ENCODE peak calls at places on chromosomes 3 and 15, in ten cellular contexts. S is transverse colon, I is A549, D is stomach, H is SK-N-SH, Z is K562, V is tibial nerve, U is upper lobe of left lung, K is esophagus muscularis mucosa, W is GM12878. M is an unnamed sample.
A peak's percentile ranks its signal among the peaks of the same experiment; 100 is the strongest.

GRCh38 chr3:128575777-128576176 is 74.8 kb downstream of the RPN1 start:
- DNase-seq in S (no peak), W (no peak), K (no peak), Z (no peak), D (no peak), V (no peak), I (no peak), U (no peak), H (no peak), M (no peak)

GRCh38 chr15:78076231-78077052 is 1.1 kb downstream of the TBC1D2B start:
- DNase-seq in W (no peak), H (peak; percentile 44), K (no peak), Z (no peak), D (no peak), S (no peak), V (no peak), I (no peak), U (no peak), M (no peak)

GRCh38 chr3:13290941-13291340 is 129.2 kb downstream of the NUP210 start:
- DNase-seq in S (no peak), H (no peak), Z (no peak), I (no peak), U (no peak), D (no peak), W (no peak), K (no peak), V (no peak), M (no peak)

GRCh38 chr3:171614318-171614967 is 154.2 kb upstream of the TNIK start:
- DNase-seq in Z (peak; percentile 32), H (no peak), U (no peak), W (no peak), K (no peak), V (no peak), I (no peak), S (no peak), D (no peak), M (no peak)

GRCh38 chr3:46012246-46012645 is 15.0 kb downstream of the XCR1 start:
- DNase-seq in S (no peak), Z (no peak), D (no peak), H (no peak), W (no peak), I (no peak), U (no peak), V (no peak), K (no peak), M (no peak)

GRCh38 chr15:69014454-69014853 is at the start of gene NOX5:
- DNase-seq in Z (peak; percentile 34), H (no peak), V (no peak), U (no peak), D (no peak), I (peak; percentile 46), K (peak; percentile 47), S (no peak), W (no peak), M (no peak)

GRCh38 chr3:13114811-13115615 is 41.8 kb upstream of the IQSEC1 start:
- DNase-seq in W (no peak), H (no peak), K (no peak), S (no peak), Z (no peak), I (no peak), V (peak; percentile 5), D (no peak), U (no peak), M (peak; percentile 35)

GRCh38 chr15:28994142-28994829 is 108.5 kb downstream of the APBA2 start:
- DNase-seq in S (no peak), D (no peak), U (no peak), W (no peak), Z (no peak), H (no peak), I (no peak), K (no peak), V (no peak), M (no peak)

GRCh38 chr3:53074761-53075742 is 29.2 kb upstream of the SFMBT1 start:
- DNase-seq in W (no peak), D (no peak), V (no peak), Z (no peak), K (no peak), H (no peak), U (no peak), I (no peak), S (no peak), M (peak; percentile 40)

GRCh38 chr3:161559177-161559998 is 62.8 kb downstream of the OTOL1 start:
- DNase-seq in K (no peak), U (no peak), W (no peak), V (no peak), I (peak; percentile 46), S (no peak), Z (peak; percentile 19), H (no peak), D (no peak), M (no peak)

GRCh38 chr15:74340139-74340538 is 27.3 kb downstream of the CYP11A1 start:
- DNase-seq in D (no peak), W (no peak), V (no peak), U (peak; percentile 50), K (no peak), H (no peak), S (no peak), I (no peak), Z (no peak), M (no peak)

GRCh38 chr15:76763554-76763953 is 141.6 kb downstream of the SCAPER start:
- DNase-seq in Z (no peak), K (no peak), D (no peak), W (no peak), H (no peak), S (no peak), I (no peak), U (no peak), V (no peak), M (no peak)

GRCh38 chr3:42685891-42686820 is 819 bp downstream of the KLHL40 start:
- DNase-seq in K (no peak), W (no peak), S (no peak), Z (no peak), D (no peak), U (no peak), H (peak; percentile 63), I (no peak), V (no peak), M (no peak)

GRCh38 chr3:49802719-49803463 is at the start of gene INKA1:
- DNase-seq in V (peak; percentile 80), S (peak; percentile 93), D (peak; percentile 91), W (no peak), U (peak; percentile 96), I (peak; percentile 81), H (peak; percentile 96), K (peak; percentile 97), Z (peak; percentile 87), M (peak; percentile 95)

GRCh38 chr3:184656991-184657669 is 54.7 kb downstream of the MAGEF1 start:
- DNase-seq in H (no peak), U (no peak), K (no peak), W (peak; percentile 27), D (no peak), S (no peak), V (no peak), Z (no peak), I (no peak), M (no peak)

GRCh38 chr3:177611781-177612389 is 414.6 kb upstream of the TBL1XR1 start:
- DNase-seq in U (no peak), W (no peak), D (no peak), H (no peak), Z (no peak), V (no peak), S (no peak), I (no peak), K (no peak), M (no peak)

GRCh38 chr3:177610677-177611654 is 413.7 kb upstream of the TBL1XR1 start:
- DNase-seq in K (no peak), Z (no peak), H (no peak), S (peak; percentile 66), W (no peak), I (no peak), U (no peak), V (no peak), D (peak; percentile 77), M (no peak)

GRCh38 chr3:177618873-177619771 is 421.8 kb upstream of the TBL1XR1 start:
- DNase-seq in W (no peak), S (no peak), K (no peak), Z (no peak), I (no peak), V (no peak), U (no peak), D (no peak), H (no peak), M (no peak)

GRCh38 chr3:177613901-177614300 is 416.6 kb upstream of the TBL1XR1 start:
- DNase-seq in Z (no peak), H (no peak), I (no peak), U (no peak), D (no peak), V (no peak), K (no peak), S (no peak), W (no peak), M (no peak)

GRCh38 chr3:177615015-177615414 is 417.7 kb upstream of the TBL1XR1 start:
- DNase-seq in Z (peak; percentile 34), W (no peak), H (no peak), D (peak; percentile 77), U (peak; percentile 79), I (peak; percentile 81), K (peak; percentile 93), V (peak; percentile 73), S (peak; percentile 54), M (no peak)
- TF ChIP-seq EP300 in Z (peak; percentile 72), W (no peak), H (no peak), D (no peak), U (no peak), I (no peak), K (no peak), V (peak; percentile 94), S (no peak), M (no peak)

GRCh38 chr3:150703756-150704344 is at the start of gene ERICH6:
- DNase-seq in D (peak; percentile 93), U (peak; percentile 96), V (peak; percentile 83), K (peak; percentile 96), H (peak; percentile 92), W (peak; percentile 55), I (peak; percentile 92), S (peak; percentile 93), Z (peak; percentile 85), M (peak; percentile 94)
- TF ChIP-seq CTCF in D (peak; percentile 25), U (peak; percentile 8), V (peak; percentile 19), K (peak; percentile 33), H (no peak), W (peak; percentile 5), I (no peak), S (peak; percentile 60), Z (no peak), M (peak; percentile 16)

GRCh38 chr3:61884794-61885193 is 323.4 kb downstream of the PTPRG start:
- DNase-seq in Z (no peak), K (no peak), H (no peak), D (no peak), I (no peak), V (no peak), U (no peak), W (no peak), S (no peak), M (no peak)
- TF ChIP-seq EP300 in Z (no peak), K (no peak), H (no peak), D (no peak), I (no peak), V (no peak), U (no peak), W (no peak), S (no peak), M (no peak)

DNA sequence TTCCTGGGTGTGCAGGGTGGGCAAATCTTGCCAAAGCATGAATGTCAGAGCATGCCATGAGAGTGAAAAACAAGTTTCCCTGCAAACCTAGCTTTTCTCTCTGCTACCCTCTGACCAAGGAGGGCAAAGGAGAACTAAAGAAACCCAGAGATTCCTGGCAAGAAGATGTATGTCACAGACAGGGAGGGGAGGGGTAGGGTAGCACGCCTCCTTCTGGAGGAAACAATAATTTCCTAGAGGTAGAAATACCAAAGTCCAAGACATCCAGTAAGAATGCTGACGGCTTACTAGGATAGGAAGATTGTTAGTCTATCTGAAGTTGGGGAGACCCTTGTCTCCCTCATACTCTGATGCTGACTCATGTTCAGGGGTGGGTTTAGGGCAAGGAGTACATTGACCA is 203.9 kb downstream of the NR1D2 start:
- DNase-seq in V (no peak), Z (peak; percentile 29), U (no peak), H (no peak), K (no peak), W (no peak), S (no peak), D (no peak), I (peak; percentile 20), M (no peak)
- TF ChIP-seq CTCF in V (no peak), Z (peak; percentile 60), U (no peak), H (no peak), K (no peak), W (peak; percentile 41), S (no peak), D (no peak), I (no peak), M (no peak)

M was measured in suprapubic skin.